ENCODE peak calls at places on chromosomes 6 and 20, in four cellular contexts. P is adrenal gland, S is A549, B is mesenchymal stem cell. Y is an unnamed sample.

GRCh38 chr20:21352703-21353102 is 44.6 kb downstream of the NKX2-4 start:
- DNase-seq in P (no peak), S (no peak), B (peak; percentile 54), Y (no peak)

GRCh38 chr6:286681-287499 is 5.4 kb upstream of the DUSP22 start:
- DNase-seq in P (no peak), S (no peak), B (no peak), Y (no peak)

GRCh38 chr6:138800377-138801150 is 4.7 kb downstream of the ECT2L start:
- DNase-seq in P (no peak), S (no peak), B (no peak), Y (no peak)

GRCh38 chr6:33607784-33608161 is 13.3 kb upstream of the ITPR3 start:
- DNase-seq in P (no peak), S (peak; percentile 51), B (no peak), Y (no peak)

GRCh38 chr6:117503211-117503610 is 20.7 kb downstream of the DCBLD1 start:
- DNase-seq in P (no peak), S (no peak), B (no peak), Y (no peak)

GRCh38 chr6:151445482-151445881 is 6.4 kb downstream of the RMND1 start:
- DNase-seq in P (no peak), S (no peak), B (peak; percentile 50), Y (no peak)

GRCh38 chr20:44027686-44028340 is 113.2 kb downstream of the TOX2 start:
- DNase-seq in P (no peak), S (no peak), B (no peak), Y (no peak)

GRCh38 chr20:4160761-4161305 is 145.5 kb upstream of the RNF24 start:
- DNase-seq in P (peak; percentile 59), S (no peak), B (peak; percentile 87), Y (no peak)

GRCh38 chr6:26411751-26412150 is 9.7 kb downstream of the BTN3A1 start:
- DNase-seq in P (no peak), S (no peak), B (no peak), Y (no peak)

GRCh38 chr6:80205404-80205803 is 98.9 kb downstream of the BCKDHB start:
- DNase-seq in P (no peak), S (no peak), B (no peak), Y (no peak)

GRCh38 chr6:73548458-73549446 is 27.9 kb upstream of the EEF1A1 start:
- DNase-seq in P (no peak), S (no peak), B (no peak), Y (no peak)

DNA sequence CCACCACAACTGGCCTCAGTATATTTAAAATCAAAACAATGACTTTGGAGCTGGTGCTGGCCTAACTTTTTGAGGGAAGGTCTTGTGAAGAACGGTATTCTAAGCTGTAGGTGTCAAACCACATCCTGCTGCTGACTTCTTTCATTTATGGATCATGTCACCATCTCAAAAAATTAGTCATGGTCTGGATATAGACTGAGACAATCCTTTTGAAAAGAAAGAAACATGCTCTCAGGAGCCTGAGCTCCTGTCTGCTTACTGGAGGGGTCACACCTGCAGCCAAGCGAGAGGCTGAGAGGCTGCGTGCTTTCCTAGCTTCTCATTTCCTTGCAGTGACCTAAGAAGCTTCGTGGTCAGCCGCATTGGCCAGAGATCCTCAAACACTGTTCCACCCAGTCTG is 55.2 kb downstream of the TIAM2 start:
- DNase-seq in P (no peak), S (no peak), B (peak; percentile 18), Y (no peak)
- H3K4me1 ChIP-seq in P (no peaks in the 10 kb centered on the region), S (no peaks in the 10 kb centered on the region), B (peaks cover 5% of the 10 kb centered on the region), Y (no peaks in the 10 kb centered on the region)

DNA sequence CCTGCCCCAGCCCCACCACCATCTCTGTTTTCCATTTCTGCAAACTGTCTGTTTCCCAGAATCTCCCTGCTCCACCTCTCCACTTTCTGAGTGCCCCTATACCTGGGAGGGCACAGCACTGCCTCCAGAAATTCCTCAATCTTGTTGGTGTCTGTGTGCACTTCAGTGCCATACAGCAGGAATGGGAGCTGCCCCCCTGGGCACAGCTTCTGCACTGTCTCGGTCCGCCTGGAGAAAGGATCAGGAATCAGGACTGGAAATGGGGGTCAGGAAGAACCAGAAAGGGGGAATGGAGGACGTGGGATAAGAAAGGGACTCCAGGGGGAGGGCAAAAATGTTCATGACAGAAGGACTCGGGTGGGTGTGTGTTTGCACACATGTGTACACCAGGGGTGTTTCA is 2.6 kb downstream of the CLIC1 start:
- DNase-seq in P (no peak), S (no peak), B (no peak), Y (no peak)
- H3K4me3 ChIP-seq in P (no peak overlapping the region), S (no peak overlapping the region), B (peak overlapping the region; percentile 100), Y (no peak overlapping the region)

GRCh38 chr20:49316704-49317103 is 38.8 kb upstream of the ZNFX1 start:
- DNase-seq in P (no peak), S (no peak), B (no peak), Y (no peak)

GRCh38 chr20:49318091-49318429 is 40.2 kb upstream of the ZNFX1 start:
- DNase-seq in P (no peak), S (no peak), B (no peak), Y (no peak)

GRCh38 chr20:49320460-49320859 is 42.6 kb upstream of the ZNFX1 start:
- DNase-seq in P (no peak), S (peak; percentile 78), B (peak; percentile 62), Y (no peak)

GRCh38 chr20:49319204-49319809 is 41.5 kb upstream of the ZNFX1 start:
- DNase-seq in P (no peak), S (no peak), B (no peak), Y (no peak)

DNA sequence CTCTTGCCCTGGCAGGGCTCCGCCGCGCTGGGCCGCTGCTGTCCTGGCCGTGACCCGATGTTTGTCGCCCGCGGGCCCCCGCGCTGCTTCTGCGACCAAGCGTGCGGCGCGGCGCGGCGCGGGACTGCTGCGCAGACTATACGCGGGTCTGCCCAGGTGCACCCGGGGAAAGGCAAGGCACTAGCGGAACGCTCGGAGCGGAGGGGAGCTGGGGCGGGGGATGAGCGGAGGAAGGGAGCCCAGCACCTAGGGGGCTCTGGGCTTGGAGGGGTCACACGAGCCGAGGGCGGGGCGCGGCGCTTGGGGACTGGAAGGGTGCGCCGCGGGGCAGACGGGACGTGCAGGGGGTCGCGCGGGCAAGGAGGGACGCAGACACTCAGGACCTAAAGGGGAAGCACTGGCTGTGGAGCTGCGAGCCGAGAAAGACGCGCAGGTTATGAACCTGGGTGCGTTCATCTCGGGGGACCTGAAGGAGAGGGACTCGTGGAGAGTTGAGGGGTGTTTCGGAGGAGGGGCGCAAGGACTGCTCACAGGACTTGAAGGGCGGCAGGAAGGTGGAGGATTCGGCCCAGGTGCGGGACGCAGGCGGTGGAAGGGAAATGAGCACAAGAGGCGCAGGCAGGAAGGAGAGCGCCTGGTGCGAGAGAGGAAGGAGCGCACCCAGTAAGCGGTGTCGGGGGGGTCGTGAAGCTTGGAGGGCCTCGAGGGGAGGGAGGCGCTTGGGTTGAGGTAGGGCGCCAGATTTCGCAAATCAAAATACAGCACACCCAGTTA is 40.8 kb upstream of the ZNFX1 start:
- DNase-seq in P (no peak), S (no peak), B (no peak), Y (no peak)
- H3K27ac ChIP-seq in P (no peak overlapping the region), S (peak overlapping the region; percentile 22), B (no peak overlapping the region), Y (no peak overlapping the region)

GRCh38 chr6:37952027-37952426 is 132.5 kb downstream of the ZFAND3 start:
- DNase-seq in P (no peak), S (no peak), B (no peak), Y (no peak)
- H3K4me1 ChIP-seq in P (peaks cover 48% of the 10 kb centered on the region), S (peaks cover 5% of the 10 kb centered on the region), B (peaks cover 1% of the 10 kb centered on the region), Y (peaks cover 7% of the 10 kb centered on the region)

Y was measured in naive thymus-derived CD4-positive, alpha-beta T cell.